ENCODE peak calls at places on chromosomes 3 and 15, in six cellular contexts. T, X, Y, D, H and A are unnamed samples.

GRCh38 chr3:43372809-43373587 is 86.7 kb downstream of the SNRK start:
- DNase-seq in D (no peak), H (no peak), Y (peak), T (peak), X (no peak), A (no peak)

GRCh38 chr15:23912191-23912590 is 225.1 kb upstream of the NDN start:
- DNase-seq in X (no peak), T (no peak), Y (no peak), H (no peak), D (no peak), A (peak)

GRCh38 chr3:194352631-194353290 is 1.6 kb upstream of the CPN2 start:
- DNase-seq in Y (no peak), X (no peak), D (no peak), T (no peak), H (no peak), A (no peak)

GRCh38 chr3:160941885-160942494 is 163.2 kb downstream of the B3GALNT1 start:
- DNase-seq in T (peak), H (peak), D (peak), X (no peak), Y (peak), A (peak)

GRCh38 chr3:32340039-32340438 is 51.6 kb upstream of the CMTM7 start:
- DNase-seq in D (peak), T (peak), X (no peak), Y (peak), H (no peak), A (no peak)

GRCh38 chr15:65396283-65396964 is 18.6 kb upstream of the IGDCC3 start:
- DNase-seq in Y (no peak), D (no peak), X (no peak), T (no peak), H (no peak), A (no peak)

GRCh38 chr3:12995389-12996180 is 77.6 kb downstream of the IQSEC1 start:
- DNase-seq in H (no peak), T (no peak), Y (no peak), X (no peak), D (no peak), A (no peak)

GRCh38 chr15:86650084-86650483 is 570.4 kb downstream of the AGBL1 start:
- DNase-seq in D (peak), T (no peak), X (no peak), Y (peak), H (no peak), A (no peak)

GRCh38 chr3:176570992-176571391 is 626.3 kb downstream of the TBL1XR1 start:
- DNase-seq in T (no peak), D (no peak), Y (no peak), H (no peak), X (no peak), A (no peak)

GRCh38 chr3:40432793-40433192 is 24.3 kb upstream of the RPL14 start:
- DNase-seq in Y (no peak), D (no peak), X (no peak), H (no peak), T (no peak), A (no peak)

GRCh38 chr3:632571-633170 is 436.1 kb downstream of the CHL1 start:
- DNase-seq in X (no peak), D (peak), T (peak), H (no peak), Y (peak), A (peak)

GRCh38 chr3:148955544-148956346 is 35.6 kb upstream of the GYG1 start:
- DNase-seq in T (peak), Y (peak), D (peak), H (peak), X (no peak), A (no peak)

GRCh38 chr3:191236635-191237034 is 37.6 kb downstream of the OSTN start:
- DNase-seq in T (peak), X (no peak), D (peak), H (no peak), Y (peak), A (no peak)

GRCh38 chr15:78156653-78157052 is 7.5 kb downstream of the IDH3A start:
- DNase-seq in T (no peak), H (no peak), D (peak), X (no peak), Y (no peak), A (no peak)

GRCh38 chr3:9917820-9918219 is 922 bp downstream of the IL17RC start:
- DNase-seq in T (no peak), D (no peak), H (no peak), X (no peak), Y (no peak), A (no peak)

GRCh38 chr3:184110316-184110725 is 13.5 kb downstream of the HTR3E start:
- DNase-seq in D (no peak), X (no peak), H (no peak), T (peak), Y (peak), A (no peak)

GRCh38 chr15:63322541-63322940 is 45.1 kb downstream of the APH1B start:
- DNase-seq in X (no peak), H (peak), Y (peak), T (peak), D (peak), A (peak)

GRCh38 chr3:69963643-69964042 is 35.9 kb upstream of the SAMMSON start:
- DNase-seq in X (no peak), H (no peak), Y (no peak), T (no peak), D (no peak), A (no peak)

GRCh38 chr3:127512256-127512655 is 78.3 kb downstream of the TPRA1 start:
- DNase-seq in H (no peak), D (no peak), X (no peak), T (no peak), Y (no peak), A (no peak)

GRCh38 chr3:49673715-49674490 is at the start of gene APEH:
- DNase-seq in Y (peak), T (peak), H (peak), D (peak), X (peak), A (peak)

GRCh38 chr3:196323723-196324122 is 5.7 kb upstream of the DYNLT2B start:
- DNase-seq in T (no peak), Y (no peak), H (no peak), X (no peak), D (peak), A (no peak)
- TF ChIP-seq CTCF in T (peak), Y (peak), H (no peak), X (no peak), D (peak), A (no peak)

GRCh38 chr15:98549003-98549402 is 99.3 kb upstream of the IGF1R start:
- DNase-seq in Y (no peak), D (no peak), T (no peak), H (no peak), X (no peak), A (no peak)

GRCh38 chr15:98547741-98548166 is 100.6 kb upstream of the IGF1R start:
- DNase-seq in D (peak), X (peak), Y (no peak), H (peak), T (peak), A (no peak)

GRCh38 chr15:98547255-98547654 is 101.1 kb upstream of the IGF1R start:
- DNase-seq in Y (no peak), D (no peak), X (no peak), T (no peak), H (no peak), A (no peak)

GRCh38 chr15:98549741-98550140 is 98.6 kb upstream of the IGF1R start:
- DNase-seq in H (no peak), T (no peak), Y (no peak), D (no peak), X (peak), A (no peak)

GRCh38 chr15:98548172-98548971 is 100.0 kb upstream of the IGF1R start:
- DNase-seq in T (peak), D (peak), H (peak), Y (peak), X (peak), A (peak)
- TF ChIP-seq CTCF in T (peak), D (peak), H (no peak), Y (peak), X (no peak), A (no peak)

DNA sequence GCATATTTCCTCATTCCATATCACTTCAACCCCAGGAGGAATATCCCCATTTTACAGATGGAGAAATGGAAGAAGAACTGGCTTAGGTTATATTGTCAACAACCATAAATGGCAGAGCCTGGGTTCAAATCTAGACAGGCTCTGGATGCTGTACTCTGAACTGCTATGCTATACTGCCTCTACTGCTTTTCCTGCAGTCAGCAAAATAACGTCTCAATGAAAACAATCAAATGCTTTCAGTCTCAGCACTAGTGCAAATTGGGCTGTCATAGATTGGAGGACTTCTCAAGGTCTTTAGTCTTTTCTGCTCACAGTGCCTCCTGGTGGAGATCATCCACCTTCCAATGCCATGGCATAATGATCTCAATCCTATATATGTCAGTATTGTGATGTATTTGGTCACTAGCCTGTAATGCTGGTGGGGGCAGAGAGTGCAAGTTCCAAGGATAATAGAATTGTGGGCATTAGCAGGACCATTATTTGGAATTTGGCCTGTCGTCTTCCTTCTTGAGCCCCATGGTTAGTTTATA is 285.0 kb downstream of the CLSTN2 start:
- DNase-seq in T (no peak), D (no peak), Y (no peak), H (no peak), X (no peak), A (no peak)
- TF ChIP-seq CTCF in T (peak), D (no peak), Y (no peak), H (no peak), X (no peak), A (no peak)

DNA sequence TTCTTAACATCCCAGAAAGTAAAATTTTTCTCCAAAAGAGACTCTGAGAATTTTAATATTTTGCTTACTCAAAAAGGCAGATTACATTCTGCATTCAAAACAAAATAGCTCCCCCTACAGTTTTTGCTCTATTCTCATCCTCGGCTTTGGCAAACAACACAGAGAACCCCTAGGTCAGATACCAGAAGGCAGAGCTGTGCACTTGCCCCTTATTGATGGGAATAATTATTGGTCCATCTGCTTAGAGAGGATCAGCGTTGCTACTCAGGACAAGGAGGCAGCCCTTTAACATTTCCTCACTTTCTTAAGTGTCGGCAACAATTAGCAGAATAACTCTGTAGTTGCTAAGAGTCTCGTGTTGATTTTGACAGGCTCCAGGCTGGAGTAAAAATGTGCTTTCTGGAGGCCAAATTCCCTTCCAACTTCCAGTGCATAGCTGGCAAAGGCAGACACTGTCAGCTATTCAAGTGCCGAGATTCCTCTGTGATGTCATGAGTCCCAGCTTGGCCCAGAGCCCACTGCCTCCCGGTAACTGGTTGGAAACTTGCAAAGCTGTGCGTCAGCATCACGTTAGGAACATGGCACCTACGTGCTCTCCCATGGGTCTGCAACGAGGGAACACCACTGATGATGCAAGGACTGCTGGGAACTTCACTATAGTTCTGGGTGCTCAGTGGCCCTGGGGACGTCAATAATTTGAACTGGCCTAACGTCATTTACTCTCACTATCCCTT is 482.7 kb upstream of the ADAMTS9 start:
- DNase-seq in D (peak), Y (peak), X (peak), T (peak), H (peak), A (peak)
- TF ChIP-seq CTCF in D (peak), Y (peak), X (peak), T (peak), H (peak), A (peak)